ENCODE peak calls at places on chromosomes 2 and 18, in six cellular contexts. X is activated T-cell treated with anti-CD3 and anti-CD28 coated beads, Interleukin-2, amount 50 U/mL, for 48 hours; D is body of pancreas; G is aorta; O is GM04504; R is non-pigmented ciliary epithelial cell. K is an unnamed sample.

GRCh38 chr2:191401287-191401686 is 156.1 kb downstream of the MYO1B start:
- DNase-seq in G (no peak), R (peak; percentile 55), D (no peak), O (peak; percentile 47), X (no peak), K (peak; percentile 24)

GRCh38 chr18:32771871-32772499 is 838 bp downstream of the KLHL14 start:
- DNase-seq in D (peak; percentile 4), R (no peak), X (no peak), O (no peak), G (no peak), K (no peak)

GRCh38 chr2:8408560-8409460 is 273.0 kb upstream of the ID2 start:
- DNase-seq in X (peak; percentile 80), G (no peak), R (no peak), D (no peak), O (no peak), K (no peak)

GRCh38 chr2:226837787-226838603 is 2.1 kb downstream of the RHBDD1 start:
- DNase-seq in G (no peak), X (no peak), O (no peak), R (no peak), D (no peak), K (no peak)

GRCh38 chr2:189293164-189293563 is 113.6 kb upstream of the COL5A2 start:
- DNase-seq in G (no peak), R (no peak), D (no peak), X (no peak), O (no peak), K (no peak)

GRCh38 chr2:241798081-241798630 is 10.8 kb upstream of the NEU4 start:
- DNase-seq in R (no peak), O (no peak), G (peak; percentile 65), D (no peak), X (peak; percentile 18), K (no peak)

GRCh38 chr2:149858916-149859634 is 271.5 kb upstream of the MMADHC start:
- DNase-seq in G (no peak), O (peak; percentile 88), X (no peak), D (peak; percentile 15), R (no peak), K (no peak)

GRCh38 chr2:153519260-153519875 is 40.8 kb upstream of the RPRM start:
- DNase-seq in D (peak; percentile 62), X (peak; percentile 61), O (peak; percentile 15), R (peak; percentile 4), G (peak; percentile 80), K (peak; percentile 50)

GRCh38 chr18:8910843-8911242 is 191.7 kb upstream of the NDUFV2 start:
- DNase-seq in D (no peak), G (no peak), R (no peak), O (no peak), X (no peak), K (no peak)

GRCh38 chr2:159148891-159149290 is 137.6 kb downstream of the WDSUB1 start:
- DNase-seq in D (no peak), R (no peak), G (no peak), X (no peak), O (no peak), K (no peak)

GRCh38 chr2:41434991-41435390 is 612.8 kb upstream of the PKDCC start:
- DNase-seq in D (no peak), G (no peak), X (no peak), O (no peak), R (no peak), K (no peak)

GRCh38 chr2:235097196-235097895 is 145.5 kb downstream of the SH3BP4 start:
- DNase-seq in R (no peak), G (no peak), O (no peak), D (no peak), X (no peak), K (no peak)

GRCh38 chr2:85954918-85955420 is 66.2 kb upstream of the ST3GAL5 start:
- DNase-seq in O (no peak), X (no peak), R (no peak), D (peak; percentile 82), G (no peak), K (no peak)

GRCh38 chr2:30136729-30137444 is 9.9 kb upstream of the YPEL5 start:
- DNase-seq in O (no peak), X (no peak), D (no peak), R (no peak), G (no peak), K (no peak)